ENCODE peak calls at places on chromosome 3, in eight cellular contexts. A, J, W, D, P, T, X and R are unnamed samples.

GRCh38 chr3:171833775-171834460 is 9.2 kb upstream of the TMEM212 start:
- DNase-seq in D (no peak), X (no peak), P (no peak), J (no peak), T (no peak), A (peak), W (peak), R (no peak)

GRCh38 chr3:154142608-154143007 is 21.4 kb downstream of the ARHGEF26 start:
- DNase-seq in A (no peak), T (no peak), P (no peak), X (no peak), J (no peak), W (no peak), D (no peak), R (no peak)

GRCh38 chr3:50238549-50239026 is 2.6 kb downstream of the GNAI2 start:
- DNase-seq in A (no peak), X (peak), D (peak), W (no peak), J (no peak), T (peak), P (no peak), R (peak)

GRCh38 chr3:56923546-56924224 is 121.9 kb upstream of the ARHGEF3 start:
- DNase-seq in X (no peak), D (no peak), W (peak), T (peak), J (peak), P (no peak), A (peak), R (no peak)

GRCh38 chr3:188734395-188734794 is 437.4 kb upstream of the TPRG1 start:
- DNase-seq in X (no peak), J (no peak), T (peak), D (no peak), A (no peak), P (no peak), W (no peak), R (no peak)

GRCh38 chr3:135325726-135326245 is 530.7 kb downstream of the EPHB1 start:
- DNase-seq in D (no peak), W (no peak), A (no peak), P (no peak), J (no peak), T (no peak), X (no peak), R (no peak)

GRCh38 chr3:31462050-31462569 is 70.6 kb upstream of the STT3B start:
- DNase-seq in W (no peak), D (no peak), X (no peak), A (peak), P (no peak), T (peak), J (no peak), R (peak)

GRCh38 chr3:87082806-87083440 is 92.0 kb upstream of the VGLL3 start:
- DNase-seq in X (no peak), J (peak), D (no peak), A (peak), T (peak), P (no peak), W (peak), R (no peak)

GRCh38 chr3:140832883-140833282 is 108.8 kb upstream of the SLC25A36 start:
- DNase-seq in D (no peak), X (no peak), J (no peak), T (no peak), W (no peak), A (peak), P (no peak), R (no peak)

DNA sequence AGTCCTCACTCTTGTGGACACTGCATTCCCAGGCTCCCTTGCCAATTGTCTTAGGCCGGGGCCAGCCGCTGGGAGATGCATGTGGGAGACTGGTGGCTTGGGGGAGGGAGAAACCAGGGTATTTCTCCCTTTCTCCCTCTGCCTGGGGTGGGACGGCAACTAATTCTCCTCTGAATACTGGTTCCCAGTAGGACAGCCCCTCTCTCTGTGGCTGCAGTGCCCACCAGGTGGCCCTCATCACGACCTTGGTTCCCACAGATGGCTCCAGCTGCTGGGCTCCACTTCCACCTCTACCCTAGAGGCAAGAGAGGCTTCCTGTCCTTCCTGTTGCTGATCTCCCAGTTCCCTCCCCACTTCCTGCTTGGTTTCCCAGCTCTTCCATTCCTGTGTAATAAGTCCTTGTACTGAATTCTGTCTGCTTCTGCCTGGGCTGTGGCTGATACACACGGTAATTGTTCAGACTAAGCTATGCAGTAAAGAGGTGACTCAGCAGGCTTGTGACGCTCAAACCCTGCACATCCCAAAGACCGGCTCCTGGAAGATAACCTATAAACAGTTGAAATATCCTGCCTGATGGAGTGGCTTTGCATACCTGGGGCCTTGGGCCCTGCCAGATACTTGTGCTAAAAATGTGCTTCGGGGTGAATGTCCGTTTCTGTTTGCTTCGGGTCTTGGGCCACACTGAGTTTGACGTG is 20.4 kb upstream of the COPG1 start:
- DNase-seq in A (no peak), P (no peak), D (no peak), J (peak), X (peak), W (peak), T (no peak), R (no peak)
- TF ChIP-seq CTCF in A (peak), P (no peak), D (no peak), J (no peak), X (no peak), W (no peak), T (no peak), R (no peak)

DNA sequence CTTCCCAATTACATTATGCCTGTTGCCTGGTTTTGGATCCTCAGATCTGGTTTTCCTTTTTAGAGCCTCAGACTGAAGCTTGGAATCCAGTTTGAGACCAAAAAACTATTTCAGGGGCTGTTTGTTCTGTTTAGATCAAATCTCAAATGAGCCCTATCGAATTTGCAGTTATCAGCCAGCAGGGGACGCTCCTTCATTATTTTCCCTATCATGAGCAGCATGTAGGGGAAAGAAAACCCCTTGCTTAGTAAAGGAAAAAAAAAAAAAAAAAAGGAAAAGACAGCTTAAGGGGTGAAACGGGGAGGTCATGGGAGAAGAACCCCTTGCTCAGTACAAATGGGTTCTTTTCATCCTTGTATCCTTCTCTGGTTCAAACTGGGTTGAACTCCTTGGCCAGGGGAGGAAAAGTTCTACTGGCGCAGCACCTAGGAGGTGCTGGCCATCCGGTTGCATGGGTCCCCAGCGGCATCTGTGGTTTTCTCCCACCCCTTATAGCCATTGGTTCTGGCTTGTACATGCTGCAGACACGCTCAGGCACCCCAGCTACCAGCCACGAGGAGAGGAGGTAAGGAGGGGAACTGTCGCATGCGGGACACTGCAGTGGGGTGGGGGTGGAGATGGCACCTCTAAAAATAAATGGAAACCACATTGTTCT is 1375.1 kb upstream of the ALCAM start:
- DNase-seq in A (peak), P (no peak), X (no peak), D (peak), W (peak), J (peak), T (peak), R (no peak)
- TF ChIP-seq CTCF in A (peak), P (peak), X (peak), D (no peak), W (no peak), J (peak), T (peak), R (no peak)

GRCh38 chr3:4493008-4493930 is at the start of gene ITPR1:
- DNase-seq in P (peak), T (peak), W (peak), X (peak), A (peak), D (peak), J (peak), R (peak)
- TF ChIP-seq CTCF in P (no peak), T (no peak), W (no peak), X (no peak), A (no peak), D (no peak), J (no peak), R (no peak)

DNA sequence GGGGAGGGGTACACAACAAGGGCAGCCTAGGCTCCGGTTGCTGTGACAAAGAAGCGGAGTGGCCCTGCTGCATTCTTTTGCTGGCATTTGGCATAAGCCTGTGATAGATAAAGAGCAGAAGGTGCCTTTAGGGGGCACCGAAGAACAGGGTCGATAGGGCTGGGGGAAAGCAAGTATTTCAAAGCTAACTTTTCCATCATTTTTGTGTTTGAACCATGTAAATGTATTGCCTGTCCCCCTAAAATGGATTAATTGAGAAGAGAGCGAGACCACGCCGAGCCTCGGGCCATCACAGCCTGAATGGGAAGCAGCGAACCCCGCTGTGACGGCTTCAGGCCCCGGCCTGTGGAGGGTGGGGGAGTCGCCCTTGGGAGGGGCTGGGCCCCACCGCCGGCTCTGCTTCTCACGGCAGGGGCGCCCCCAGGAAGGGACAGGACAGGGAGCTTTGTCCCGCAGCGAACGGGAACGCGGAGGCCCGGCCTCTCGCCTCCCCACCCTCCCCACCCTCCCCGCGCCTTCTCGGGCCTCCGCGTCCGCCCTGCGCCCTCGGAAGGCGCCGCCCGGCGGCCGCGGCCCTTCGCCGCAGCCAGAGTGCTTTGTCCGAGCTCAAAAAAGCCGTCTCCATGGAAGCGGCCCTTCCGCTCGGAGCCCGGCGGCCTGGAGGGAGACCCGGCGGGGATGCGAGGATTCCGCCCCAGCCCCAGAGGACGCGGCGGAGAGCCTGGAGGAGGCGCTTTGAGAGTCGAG is 32.4 kb upstream of the ALDH1L1 start:
- DNase-seq in X (peak), P (no peak), T (peak), A (no peak), D (peak), J (peak), W (peak), R (no peak)
- TF ChIP-seq CTCF in X (peak), P (peak), T (peak), A (peak), D (peak), J (no peak), W (peak), R (no peak)

GRCh38 chr3:33915796-33916589 is 117.6 kb downstream of the PDCD6IP start:
- DNase-seq in X (no peak), P (no peak), D (no peak), W (peak), T (no peak), A (peak), J (no peak), R (peak)
- TF ChIP-seq CTCF in X (no peak), P (peak), D (no peak), W (peak), T (no peak), A (peak), J (no peak), R (no peak)

DNA sequence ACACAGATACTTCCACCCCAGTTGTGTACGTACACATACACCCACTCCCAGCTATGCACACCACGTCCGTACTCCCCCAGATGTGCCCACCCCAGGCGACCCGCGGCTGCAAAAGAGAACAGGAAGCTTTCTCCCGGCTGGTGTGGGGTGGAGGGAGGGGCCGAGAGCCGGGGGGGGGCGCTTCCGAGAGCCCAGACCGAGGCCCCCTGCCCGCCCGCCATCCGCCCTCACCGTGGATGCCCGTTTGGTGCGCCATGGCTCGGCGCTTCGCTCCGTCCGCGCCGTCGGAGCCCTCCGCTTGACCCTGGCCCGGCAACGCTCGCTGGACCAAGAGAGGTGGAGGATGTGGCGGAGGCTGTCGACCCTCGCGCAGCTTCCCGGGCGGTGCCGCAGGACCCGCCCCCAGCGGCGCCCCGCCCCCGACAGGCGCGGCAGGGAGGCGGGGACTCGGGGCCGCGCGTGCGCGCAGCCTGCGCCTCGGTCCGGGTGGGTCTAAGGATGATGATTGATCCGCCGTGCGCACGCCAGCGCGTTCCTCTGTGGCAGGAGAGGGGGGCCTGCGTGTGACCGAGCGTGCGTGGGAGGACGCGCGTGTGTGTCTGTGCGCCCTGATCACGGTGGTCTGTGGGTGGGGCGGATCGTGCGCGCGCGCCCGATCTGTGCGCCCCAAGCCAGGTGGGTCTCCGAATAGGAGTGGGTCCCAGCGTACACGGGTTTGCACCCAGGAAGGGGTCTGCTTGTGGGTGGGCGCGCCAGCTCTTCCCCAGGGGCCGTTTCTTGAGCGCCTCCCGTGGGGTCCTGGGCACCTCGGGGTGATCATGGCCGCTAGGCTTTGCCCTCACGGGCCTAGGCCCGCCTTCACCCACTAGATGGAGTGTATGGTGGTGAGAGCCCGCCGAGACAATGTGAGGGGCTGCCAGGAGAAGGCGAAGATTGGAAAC is at the start of gene TWF2:
- DNase-seq in J (peak), W (peak), X (peak), A (peak), T (peak), P (peak), D (peak), R (peak)
- TF ChIP-seq CTCF in J (no peak), W (peak), X (peak), A (peak), T (no peak), P (peak), D (peak), R (peak)

GRCh38 chr3:66196633-66197032 is 24.2 kb upstream of the SLC25A26 start:
- DNase-seq in X (no peak), T (no peak), D (no peak), J (no peak), P (no peak), W (peak), A (no peak), R (no peak)
- TF ChIP-seq CTCF in X (peak), T (no peak), D (no peak), J (no peak), P (peak), W (no peak), A (peak), R (no peak)

DNA sequence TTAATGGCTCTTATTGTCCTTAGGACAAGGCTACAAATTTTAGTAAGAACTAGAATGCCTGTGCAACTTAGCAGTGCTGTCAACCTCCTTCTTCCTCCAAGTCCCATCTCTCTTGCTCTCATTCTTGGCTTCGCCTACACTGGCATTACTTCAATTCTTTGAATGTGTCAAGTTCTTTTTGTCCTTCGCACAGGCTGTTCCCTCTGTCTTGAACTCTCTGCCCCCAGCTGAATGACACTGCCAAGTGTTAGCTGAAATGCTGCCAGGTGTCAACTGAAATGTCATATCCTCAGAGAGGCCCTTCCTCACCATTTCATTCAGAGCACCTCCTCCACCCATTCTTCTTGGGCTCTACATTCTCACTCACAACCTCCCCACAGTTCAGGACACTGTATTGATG is 48.8 kb upstream of the PSMD6 start:
- DNase-seq in T (no peak), P (no peak), J (no peak), X (no peak), D (no peak), A (no peak), W (no peak), R (no peak)
- TF ChIP-seq CTCF in T (no peak), P (no peak), J (no peak), X (no peak), D (no peak), A (no peak), W (no peak), R (no peak)

DNA sequence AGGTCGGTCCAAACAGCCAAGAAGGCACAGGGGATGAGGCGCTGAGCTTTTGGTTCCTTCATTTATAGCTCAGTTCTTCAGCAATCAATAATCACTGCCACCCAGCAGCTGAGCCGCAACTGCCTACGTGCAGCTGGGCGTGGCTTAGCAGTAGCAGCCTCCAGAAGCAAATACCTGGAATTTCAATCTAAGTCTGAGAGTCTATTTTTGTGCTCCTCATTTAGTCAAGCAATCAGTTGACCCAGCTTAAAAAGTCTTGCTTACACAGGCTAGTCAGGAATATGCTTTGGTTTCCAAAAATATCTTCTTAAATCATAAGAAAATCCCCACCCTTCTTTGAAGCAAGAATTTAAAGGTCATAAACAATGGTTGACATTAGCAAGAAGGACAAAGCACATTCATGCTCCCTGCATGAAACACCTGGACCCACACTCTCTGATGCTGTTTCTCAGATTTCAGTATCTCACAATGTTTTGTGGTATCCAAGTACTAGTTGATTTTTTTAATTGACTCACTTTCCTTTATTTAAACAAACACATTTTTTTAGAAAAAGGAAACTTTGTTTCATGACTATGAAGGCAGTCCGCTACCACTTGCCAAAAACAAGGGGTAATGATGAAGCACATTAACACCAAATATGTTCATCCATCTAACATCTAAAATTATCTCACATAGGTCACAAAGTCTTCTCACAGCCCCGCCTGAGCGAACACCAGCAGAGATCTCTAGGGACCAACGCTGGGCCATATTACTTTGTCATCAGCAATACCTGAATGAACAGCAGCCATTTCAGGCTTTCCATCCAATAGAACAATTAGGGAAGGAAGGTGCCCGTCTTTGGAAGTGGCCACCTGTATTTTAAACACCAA is 106.1 kb downstream of the OXNAD1 start:
- DNase-seq in J (no peak), X (no peak), T (peak), W (peak), D (no peak), P (no peak), A (peak), R (peak)
- TF ChIP-seq CTCF in J (no peak), X (no peak), T (no peak), W (no peak), D (no peak), P (no peak), A (no peak), R (no peak)